ENCODE peak calls at places on chromosomes 2 and 18, in four cellular contexts. U, T, N and L are unnamed samples.

GRCh38 chr2:231781798-231782726 is 980 bp upstream of the PDE6D start:
- DNase-seq in U (no peak), T (peak), N (peak), L (peak)

GRCh38 chr2:119486886-119487285 is 37.4 kb downstream of the SCTR start:
- DNase-seq in U (no peak), T (no peak), N (no peak), L (no peak)

GRCh38 chr2:42569116-42569711 is 782 bp downstream of the MTA3 start:
- DNase-seq in U (peak), T (peak), N (peak), L (peak)

GRCh38 chr2:128155970-128156369 is 65.0 kb downstream of the UGGT1 start:
- DNase-seq in U (no peak), T (no peak), N (no peak), L (no peak)

GRCh38 chr2:232142049-232142448 is 180.5 kb downstream of the DIS3L2 start:
- DNase-seq in U (no peak), T (peak), N (peak), L (peak)

GRCh38 chr2:172806426-172807008 is 70.9 kb downstream of the RAPGEF4 start:
- DNase-seq in U (no peak), T (peak), N (no peak), L (peak)

GRCh38 chr2:216911886-216912285 is 52.0 kb upstream of the TNP1 start:
- DNase-seq in U (no peak), T (no peak), N (no peak), L (no peak)

GRCh38 chr2:61018319-61018750 is 280 bp upstream of the PUS10 start:
- DNase-seq in U (no peak), T (no peak), N (no peak), L (no peak)

GRCh38 chr2:18317017-18317416 is 243.4 kb downstream of the RDH14 start:
- DNase-seq in U (no peak), T (no peak), N (no peak), L (no peak)

GRCh38 chr18:248053-248452 is 19.8 kb downstream of the THOC1 start:
- DNase-seq in U (no peak), T (no peak), N (no peak), L (no peak)

GRCh38 chr2:181626671-181627070 is 30.2 kb downstream of the CERKL start:
- DNase-seq in U (no peak), T (no peak), N (no peak), L (no peak)

GRCh38 chr2:28958689-28959088 is 22.4 kb upstream of the TOGARAM2 start:
- DNase-seq in U (peak), T (peak), N (peak), L (peak)

GRCh38 chr2:73202156-73203054 is at the start of gene NOTO:
- DNase-seq in U (peak), T (no peak), N (no peak), L (no peak)

GRCh38 chr18:9177047-9177446 is 40.5 kb downstream of the ANKRD12 start:
- DNase-seq in U (no peak), T (no peak), N (no peak), L (no peak)

GRCh38 chr18:26071725-26072124 is 18.7 kb downstream of the SS18 start:
- DNase-seq in U (no peak), T (no peak), N (no peak), L (no peak)

GRCh38 chr2:65918760-65919187 is 486.4 kb upstream of the SPRED2 start:
- DNase-seq in U (no peak), T (no peak), N (no peak), L (no peak)

GRCh38 chr2:191041418-191042161 is 27.6 kb upstream of the STAT1 start:
- DNase-seq in U (no peak), T (peak), N (peak), L (peak)

GRCh38 chr2:6993230-6993640 is 76.0 kb downstream of the RNF144A start:
- DNase-seq in U (no peak), T (no peak), N (no peak), L (no peak)

GRCh38 chr2:233486778-233487552 is 79.6 kb downstream of the USP40 start:
- DNase-seq in U (no peak), T (no peak), N (no peak), L (peak)

GRCh38 chr2:128313076-128313836 is 5.4 kb downstream of the HS6ST1 start:
- DNase-seq in U (no peak), T (no peak), N (peak), L (peak)

GRCh38 chr2:219571311-219572236 is at the start of gene OBSL1:
- DNase-seq in U (no peak), T (no peak), N (no peak), L (peak)

GRCh38 chr2:196413821-196414274 is 225.7 kb upstream of the CCDC150 start:
- DNase-seq in U (no peak), T (no peak), N (no peak), L (no peak)

GRCh38 chr2:43240762-43241150 is 14.3 kb upstream of the ZFP36L2 start:
- DNase-seq in U (no peak), T (no peak), N (no peak), L (no peak)

GRCh38 chr2:3435440-3435839 is 55.9 kb downstream of the TRAPPC12 start:
- DNase-seq in U (no peak), T (no peak), N (no peak), L (no peak)

GRCh38 chr2:105237045-105237765 is 4.3 kb upstream of the GPR45 start:
- DNase-seq in U (peak), T (no peak), N (no peak), L (no peak)

GRCh38 chr2:176178807-176179271 is 9.6 kb upstream of the HOXD1 start:
- DNase-seq in U (no peak), T (no peak), N (no peak), L (no peak)

GRCh38 chr2:29182334-29182733 is 67.1 kb downstream of the CLIP4 start:
- DNase-seq in U (no peak), T (no peak), N (no peak), L (no peak)

GRCh38 chr2:238256594-238257104 is 16.8 kb upstream of the HES6 start:
- DNase-seq in U (peak), T (peak), N (peak), L (peak)

GRCh38 chr2:157216421-157216965 is 41.0 kb upstream of the GALNT5 start:
- DNase-seq in U (no peak), T (no peak), N (no peak), L (no peak)

GRCh38 chr2:33265584-33266338 is 210.7 kb upstream of the RASGRP3 start:
- DNase-seq in U (no peak), T (no peak), N (no peak), L (peak)

GRCh38 chr2:5444854-5445253 is 247.3 kb upstream of the SOX11 start:
- DNase-seq in U (no peak), T (no peak), N (no peak), L (no peak)

GRCh38 chr2:164015328-164016123 is 279.7 kb upstream of the FIGN start:
- DNase-seq in U (no peak), T (no peak), N (no peak), L (no peak)